ENCODE peak calls at places on chromosomes 11 and 22, in four cellular contexts. P, M, V and N are unnamed samples.

GRCh38 chr11:68998390-68998911 is 14.6 kb downstream of the MRGPRF start:
- DNase-seq in P (peak; percentile 51), M (peak; percentile 84), V (peak; percentile 34), N (no peak)

GRCh38 chr11:125504580-125504979 is 8.5 kb upstream of the FEZ1 start:
- DNase-seq in P (no peak), M (peak; percentile 20), V (no peak), N (no peak)

GRCh38 chr11:78476066-78476465 is 58.4 kb upstream of the GAB2 start:
- DNase-seq in P (no peak), M (no peak), V (no peak), N (no peak)

GRCh38 chr11:82270870-82271269 is 462.8 kb downstream of the FAM181B start:
- DNase-seq in P (no peak), M (no peak), V (no peak), N (no peak)

GRCh38 chr11:15816270-15816871 is 540.0 kb downstream of the SOX6 start:
- DNase-seq in P (peak; percentile 70), M (no peak), V (no peak), N (no peak)

GRCh38 chr11:122038543-122038942 is 77.5 kb downstream of the BLID start:
- DNase-seq in P (peak; percentile 99), M (no peak), V (no peak), N (no peak)

GRCh38 chr22:24069721-24070120 is 58.6 kb downstream of the CABIN1 start:
- DNase-seq in P (no peak), M (no peak), V (no peak), N (no peak)

GRCh38 chr22:50303515-50303847 is 4.0 kb downstream of the PLXNB2 start:
- DNase-seq in P (no peak), M (no peak), V (no peak), N (no peak)

GRCh38 chr22:46773074-46773473 is 10.6 kb downstream of the TBC1D22A start:
- DNase-seq in P (no peak), M (no peak), V (no peak), N (no peak)

GRCh38 chr11:1302461-1303073 is 6.9 kb downstream of the TOLLIP start:
- DNase-seq in P (no peak), M (no peak), V (no peak), N (no peak)

GRCh38 chr11:76615950-76616349 is 54.6 kb downstream of the LRRC32 start:
- DNase-seq in P (peak; percentile 67), M (peak; percentile 67), V (peak; percentile 78), N (no peak)

GRCh38 chr11:80144932-80145612 is 704.2 kb upstream of the TENM4 start:
- DNase-seq in P (no peak), M (no peak), V (no peak), N (no peak)

GRCh38 chr11:72821221-72821919 is 7.2 kb downstream of the ATG16L2 start:
- DNase-seq in P (no peak), M (peak; percentile 69), V (no peak), N (no peak)

GRCh38 chr22:50728523-50728931 is 9.5 kb upstream of the ACR start:
- DNase-seq in P (no peak), M (no peak), V (peak; percentile 15), N (no peak)

GRCh38 chr11:66857234-66857926 is 516 bp downstream of the LRFN4 start:
- DNase-seq in P (no peak), M (no peak), V (no peak), N (peak; percentile 69)

GRCh38 chr11:55457641-55458040 is 89.9 kb downstream of the OR4A15 start:
- DNase-seq in P (no peak), M (no peak), V (no peak), N (no peak)

GRCh38 chr11:28819741-28820140 is 711.6 kb downstream of the METTL15 start:
- DNase-seq in P (no peak), M (no peak), V (no peak), N (no peak)

GRCh38 chr22:50706481-50707125 is 31.4 kb upstream of the ACR start:
- DNase-seq in P (no peak), M (no peak), V (peak; percentile 18), N (no peak)

GRCh38 chr11:92776676-92777075 is 192.8 kb upstream of the MTNR1B start:
- DNase-seq in P (peak; percentile 79), M (no peak), V (peak; percentile 32), N (no peak)

GRCh38 chr22:37349043-37349814 is 66.9 kb downstream of the CYTH4 start:
- DNase-seq in P (no peak), M (no peak), V (no peak), N (no peak)

GRCh38 chr11:47856186-47856585 is 8.0 kb upstream of the NUP160 start:
- DNase-seq in P (no peak), M (no peak), V (no peak), N (no peak)

GRCh38 chr22:44479662-44480061 is 18.4 kb downstream of the RTL6 start:
- DNase-seq in P (no peak), M (no peak), V (no peak), N (no peak)

GRCh38 chr22:39215430-39216142 is 29.2 kb downstream of the PDGFB start:
- DNase-seq in P (no peak), M (no peak), V (peak; percentile 46), N (peak; percentile 70)

GRCh38 chr11:70078095-70078795 is at the start of gene ANO1:
- DNase-seq in P (no peak), M (no peak), V (peak; percentile 49), N (no peak)

GRCh38 chr11:45453721-45454120 is 167.6 kb upstream of the SYT13 start:
- DNase-seq in P (no peak), M (no peak), V (no peak), N (no peak)

GRCh38 chr11:114145166-114145695 is 85.7 kb downstream of the ZBTB16 start:
- DNase-seq in P (no peak), M (no peak), V (no peak), N (no peak)

GRCh38 chr11:47863189-47863892 is 15.2 kb upstream of the NUP160 start:
- DNase-seq in P (peak; percentile 95), M (no peak), V (no peak), N (no peak)

GRCh38 chr11:125224391-125225015 is 60.0 kb downstream of the PKNOX2 start:
- DNase-seq in P (no peak), M (peak; percentile 71), V (peak; percentile 48), N (no peak)

GRCh38 chr11:33291004-33291777 is 34.0 kb downstream of the HIPK3 start:
- DNase-seq in P (no peak), M (no peak), V (no peak), N (peak; percentile 59)

GRCh38 chr11:62546937-62547625 is 475 bp upstream of the AHNAK start:
- DNase-seq in P (no peak), M (no peak), V (peak; percentile 51), N (no peak)